ENCODE peak calls at places on chromosomes 3 and 15, in four cellular contexts. D, E, S and J are unnamed samples.
A peak's percentile ranks its signal among the peaks of the same experiment; 100 is the strongest.

GRCh38 chr15:56602253-56602652 is 131.1 kb downstream of the ZNF280D start:
- DNase-seq in D (peak; percentile 3), E (no peak), S (no peak), J (no peak)

GRCh38 chr15:67416891-67417290 is 104.0 kb upstream of the C15orf61 start:
- DNase-seq in D (no peak), E (no peak), S (no peak), J (no peak)

GRCh38 chr3:170907519-170908234 is 760 bp downstream of the EIF5A2 start:
- DNase-seq in D (peak; percentile 47), E (no peak), S (peak; percentile 11), J (peak; percentile 31)

GRCh38 chr3:134060561-134061385 is 31.0 kb upstream of the SLCO2A1 start:
- DNase-seq in D (no peak), E (no peak), S (no peak), J (no peak)

GRCh38 chr15:22895465-22896190 is 57.2 kb downstream of the NIPA2 start:
- DNase-seq in D (peak; percentile 30), E (no peak), S (peak; percentile 31), J (peak; percentile 49)

GRCh38 chr15:56770191-56770590 is 36.9 kb upstream of the ZNF280D start:
- DNase-seq in D (no peak), E (no peak), S (no peak), J (no peak)

GRCh38 chr15:51750942-51751686 is at the start of gene TMOD2:
- DNase-seq in D (peak; percentile 62), E (no peak), S (no peak), J (peak; percentile 32)

GRCh38 chr3:557972-558371 is 361.4 kb downstream of the CHL1 start:
- DNase-seq in D (no peak), E (no peak), S (no peak), J (no peak)

GRCh38 chr3:124939661-124940060 is 5.1 kb upstream of the MUC13 start:
- DNase-seq in D (no peak), E (no peak), S (no peak), J (no peak)

GRCh38 chr15:65791335-65792129 is 561 bp downstream of the DENND4A start:
- DNase-seq in D (peak; percentile 63), E (no peak), S (peak; percentile 25), J (no peak)

GRCh38 chr3:65052101-65052500 is 364.3 kb upstream of the ADAMTS9 start:
- DNase-seq in D (no peak), E (no peak), S (no peak), J (no peak)

GRCh38 chr3:851098-851790 is 241.6 kb upstream of the CNTN6 start:
- DNase-seq in D (no peak), E (no peak), S (no peak), J (peak; percentile 3)

GRCh38 chr3:190326361-190326760 is 4.1 kb upstream of the CLDN1 start:
- DNase-seq in D (no peak), E (no peak), S (no peak), J (no peak)

GRCh38 chr15:99980791-99981190 is 247.6 kb upstream of the LYSMD4 start:
- DNase-seq in D (no peak), E (no peak), S (no peak), J (no peak)

GRCh38 chr3:14561051-14561634 is 21.0 kb upstream of the GRIP2 start:
- DNase-seq in D (peak; percentile 83), E (no peak), S (peak; percentile 53), J (peak; percentile 68)

GRCh38 chr15:62392411-62392810 is 227.3 kb upstream of the C2CD4B start:
- DNase-seq in D (peak; percentile 53), E (no peak), S (peak; percentile 14), J (peak; percentile 51)

GRCh38 chr3:169227911-169228310 is 435.6 kb downstream of the MECOM start:
- DNase-seq in D (peak; percentile 85), E (no peak), S (no peak), J (no peak)

GRCh38 chr15:26013946-26014345 is 150.8 kb upstream of the ATP10A start:
- DNase-seq in D (peak; percentile 3), E (no peak), S (no peak), J (peak; percentile 56)

GRCh38 chr3:113277886-113278598 is 66.7 kb downstream of the BOC start:
- DNase-seq in D (no peak), E (no peak), S (no peak), J (no peak)

GRCh38 chr15:43440721-43441281 is 52.2 kb downstream of the TP53BP1 start:
- DNase-seq in D (peak; percentile 98), E (peak; percentile 91), S (peak; percentile 93), J (peak; percentile 73)

GRCh38 chr15:90419738-90420487 is 31.9 kb downstream of the IQGAP1 start:
- DNase-seq in D (peak; percentile 90), E (peak; percentile 63), S (peak; percentile 61), J (peak; percentile 9)

GRCh38 chr3:141308588-141309218 is 59.6 kb upstream of the ZBTB38 start:
- DNase-seq in D (peak; percentile 80), E (no peak), S (peak; percentile 39), J (peak; percentile 41)

GRCh38 chr15:31212956-31213694 is 111.6 kb upstream of the TRPM1 start:
- DNase-seq in D (no peak), E (no peak), S (no peak), J (peak; percentile 83)

GRCh38 chr15:52101542-52102340 is 10.8 kb downstream of the BCL2L10 start:
- DNase-seq in D (no peak), E (no peak), S (no peak), J (no peak)

GRCh38 chr3:124793054-124793740 is 62.9 kb downstream of the UMPS start:
- DNase-seq in D (peak; percentile 56), E (no peak), S (no peak), J (no peak)

GRCh38 chr3:20340324-20340928 is 154.4 kb upstream of the SGO1 start:
- DNase-seq in D (peak; percentile 73), E (peak; percentile 72), S (peak; percentile 87), J (peak; percentile 24)

GRCh38 chr15:69045810-69046209 is 31.3 kb downstream of the NOX5 start:
- DNase-seq in D (peak; percentile 26), E (no peak), S (peak; percentile 74), J (no peak)

GRCh38 chr3:59660852-59661624 is 611.2 kb upstream of the CFAP20DC start:
- DNase-seq in D (no peak), E (no peak), S (no peak), J (no peak)

GRCh38 chr3:33054100-33055097 is 42.5 kb downstream of the GLB1 start:
- DNase-seq in D (no peak), E (no peak), S (no peak), J (no peak)

GRCh38 chr15:85597155-85597815 is 197.4 kb downstream of the KLHL25 start:
- DNase-seq in D (no peak), E (no peak), S (no peak), J (no peak)

GRCh38 chr15:71329509-71330260 is 214.4 kb downstream of the THSD4 start:
- DNase-seq in D (peak; percentile 35), E (no peak), S (peak; percentile 51), J (no peak)

GRCh38 chr15:101185770-101186169 is 66.1 kb downstream of the CHSY1 start:
- DNase-seq in D (no peak), E (no peak), S (no peak), J (no peak)

GRCh38 chr3:41933154-41933676 is 28.7 kb downstream of the ULK4 start:
- DNase-seq in D (peak; percentile 72), E (peak; percentile 24), S (peak; percentile 11), J (peak; percentile 77)

GRCh38 chr3:194139977-194140351 is 4.0 kb downstream of the HES1 start:
- DNase-seq in D (peak; percentile 22), E (no peak), S (no peak), J (no peak)

GRCh38 chr3:194137314-194138097 is 1.6 kb downstream of the HES1 start:
- DNase-seq in D (peak; percentile 79), E (no peak), S (peak; percentile 45), J (peak; percentile 63)

GRCh38 chr3:194139085-194139976 is 3.4 kb downstream of the HES1 start:
- DNase-seq in D (peak; percentile 88), E (peak; percentile 85), S (peak; percentile 67), J (peak; percentile 30)

GRCh38 chr3:194138098-194138474 is 2.1 kb downstream of the HES1 start:
- DNase-seq in D (no peak), E (no peak), S (no peak), J (no peak)

GRCh38 chr3:194138732-194139084 is 2.8 kb downstream of the HES1 start:
- DNase-seq in D (peak; percentile 58), E (no peak), S (no peak), J (no peak)
- H3K4me3 ChIP-seq in D (peak overlapping the region; percentile 79), E (no peak overlapping the region), S (peak overlapping the region; percentile 94), J (no peak overlapping the region)

DNA sequence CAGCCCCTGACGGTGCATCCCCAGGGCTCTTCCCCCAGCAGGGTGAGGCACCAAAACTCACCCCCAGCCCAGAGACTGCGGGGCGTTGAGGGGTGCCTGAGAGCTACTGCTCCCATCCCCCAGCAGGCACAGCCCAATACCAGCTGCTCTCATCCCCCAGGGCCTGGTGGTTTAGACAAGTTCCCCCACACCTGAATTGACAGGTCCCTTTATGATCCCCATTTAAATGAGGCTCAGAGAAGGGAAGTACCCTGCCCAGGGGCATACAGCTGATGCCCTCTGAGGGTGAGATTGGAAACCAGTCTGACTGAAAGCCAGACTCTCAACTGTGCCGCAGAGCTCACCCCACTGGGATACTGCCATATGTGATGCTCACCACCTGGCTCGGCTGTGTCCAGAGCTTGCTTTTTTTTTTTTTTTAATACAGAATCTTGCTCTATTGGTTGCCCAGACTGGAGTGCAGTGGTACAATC is 20.1 kb downstream of the DUSP7 start:
- DNase-seq in D (no peak), E (no peak), S (no peak), J (no peak)
- H3K4me3 ChIP-seq in D (no peak overlapping the region), E (no peak overlapping the region), S (no peak overlapping the region), J (no peak overlapping the region)

DNA sequence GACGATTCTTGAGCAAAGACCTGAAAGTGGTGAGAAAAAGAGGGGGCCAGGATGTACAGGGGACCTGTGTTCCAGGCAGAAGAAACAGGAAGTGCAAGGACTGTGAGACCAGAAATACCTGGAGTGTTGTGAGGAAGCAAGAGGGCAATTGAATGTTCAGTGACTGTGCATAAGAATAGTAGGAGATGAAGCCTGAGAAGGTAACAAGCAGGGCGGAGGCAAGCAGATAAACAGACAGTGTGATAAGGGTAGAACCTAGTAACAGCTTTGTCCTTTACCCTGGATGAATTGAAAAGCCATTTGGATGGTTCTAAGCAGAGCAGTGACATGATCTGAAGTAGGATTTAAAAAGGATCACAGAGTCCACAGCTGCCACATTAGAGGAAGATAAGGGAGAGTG is 4.0 kb upstream of the PLOD2 start:
- DNase-seq in D (no peak), E (no peak), S (no peak), J (no peak)
- H3K4me3 ChIP-seq in D (peak overlapping the region; percentile 36), E (no peak overlapping the region), S (no peak overlapping the region), J (no peak overlapping the region)

GRCh38 chr15:40595219-40595618 is 1.2 kb downstream of the KNL1 start:
- DNase-seq in D (peak; percentile 12), E (no peak), S (no peak), J (no peak)
- H3K4me3 ChIP-seq in D (peak overlapping the region; percentile 93), E (peak overlapping the region; percentile 62), S (peak overlapping the region; percentile 87), J (peak overlapping the region; percentile 91)

DNA sequence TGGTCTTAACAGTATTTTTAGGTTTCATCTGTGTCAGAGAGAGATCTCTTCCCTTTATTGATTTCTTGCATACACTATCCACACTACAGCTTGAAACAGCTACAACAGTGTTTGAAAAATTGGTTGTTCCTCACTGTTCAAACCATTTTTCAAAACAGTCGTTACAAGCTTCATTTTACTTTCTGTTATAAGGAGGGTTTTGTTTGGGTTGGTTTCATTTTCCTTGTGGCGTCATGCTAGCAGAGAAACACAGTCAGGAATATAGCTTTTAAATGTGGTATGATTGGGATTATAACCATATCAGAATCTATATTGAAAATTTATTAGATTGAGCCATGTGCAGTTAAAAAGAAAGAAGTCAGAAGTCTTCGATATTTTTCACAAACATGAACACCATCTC is 400.6 kb downstream of the ZBTB20 start:
- DNase-seq in D (peak; percentile 50), E (no peak), S (no peak), J (no peak)
- H3K4me3 ChIP-seq in D (peak overlapping the region; percentile 71), E (no peak overlapping the region), S (no peak overlapping the region), J (peak overlapping the region; percentile 38)